ENCODE peak calls at places on chromosomes 5 and 9, in eight cellular contexts. K is HEK293T, Z is H4, R is caudate nucleus, W is A549, I is mucosa of gallbladder, S is NCI-H1417, T is fibroblast of mammary gland. X is an unnamed sample.

GRCh38 chr5:126780165-126780827 is 3.4 kb downstream of the LMNB1 start:
- DNase-seq in K (peak; percentile 48), Z (peak; percentile 68), R (no peak), W (peak; percentile 73), I (peak; percentile 52), S (peak; percentile 1), T (peak; percentile 83), X (peak; percentile 80)

GRCh38 chr9:37036237-37037136 is 2.4 kb upstream of the PAX5 start:
- DNase-seq in K (no peak), Z (no peak), R (no peak), W (no peak), I (no peak), S (peak; percentile 74), T (no peak), X (peak; percentile 44)

GRCh38 chr5:167814828-167815227 is 476.6 kb upstream of the WWC1 start:
- DNase-seq in K (no peak), Z (peak; percentile 93), R (no peak), W (no peak), I (no peak), S (no peak), T (peak; percentile 97), X (peak; percentile 84)

GRCh38 chr5:148952097-148952828 is 110.6 kb downstream of the SH3TC2 start:
- DNase-seq in K (no peak), Z (no peak), R (no peak), W (no peak), I (no peak), S (no peak), T (no peak), X (no peak)

GRCh38 chr5:65262094-65262493 is 219.6 kb downstream of the ADAMTS6 start:
- DNase-seq in K (peak; percentile 8), Z (no peak), R (no peak), W (no peak), I (no peak), S (no peak), T (no peak), X (peak; percentile 7)

GRCh38 chr9:129620669-129621295 is at the start of gene C9orf50:
- DNase-seq in K (no peak), Z (no peak), R (no peak), W (no peak), I (no peak), S (peak; percentile 65), T (no peak), X (no peak)

GRCh38 chr5:78747703-78748359 is 99.3 kb upstream of the LHFPL2 start:
- DNase-seq in K (no peak), Z (peak; percentile 57), R (no peak), W (no peak), I (no peak), S (no peak), T (peak; percentile 73), X (peak; percentile 43)

GRCh38 chr9:124381073-124381945 is 33.9 kb downstream of the PSMB7 start:
- DNase-seq in K (no peak), Z (no peak), R (no peak), W (no peak), I (no peak), S (no peak), T (peak; percentile 65), X (peak; percentile 58)

GRCh38 chr5:2013301-2014057 is 130.8 kb upstream of the IRX4 start:
- DNase-seq in K (no peak), Z (no peak), R (no peak), W (no peak), I (no peak), S (no peak), T (no peak), X (no peak)

GRCh38 chr9:1231998-1232919 is 182.1 kb downstream of the DMRT2 start:
- DNase-seq in K (no peak), Z (peak; percentile 78), R (no peak), W (peak; percentile 6), I (peak; percentile 79), S (no peak), T (peak; percentile 88), X (peak; percentile 54)

GRCh38 chr5:149605998-149606721 is 24.9 kb downstream of the ARHGEF37 start:
- DNase-seq in K (no peak), Z (peak; percentile 70), R (no peak), W (peak; percentile 95), I (peak; percentile 69), S (no peak), T (peak; percentile 90), X (peak; percentile 99)

GRCh38 chr5:118220491-118220890 is 767.9 kb downstream of the DTWD2 start:
- DNase-seq in K (no peak), Z (no peak), R (no peak), W (no peak), I (no peak), S (no peak), T (peak; percentile 50), X (no peak)

GRCh38 chr9:92564982-92565381 is 29.2 kb upstream of the ECM2 start:
- DNase-seq in K (no peak), Z (no peak), R (no peak), W (no peak), I (no peak), S (no peak), T (peak; percentile 64), X (no peak)

GRCh38 chr9:88692837-88693236 is 157.9 kb downstream of the NXNL2 start:
- DNase-seq in K (no peak), Z (no peak), R (no peak), W (no peak), I (no peak), S (no peak), T (no peak), X (no peak)

GRCh38 chr9:76433851-76434250 is 25.1 kb upstream of the GCNT1 start:
- DNase-seq in K (no peak), Z (no peak), R (no peak), W (no peak), I (no peak), S (no peak), T (peak; percentile 76), X (peak; percentile 71)

GRCh38 chr5:10724799-10725507 is 36.1 kb downstream of the DAP start:
- DNase-seq in K (no peak), Z (peak; percentile 86), R (no peak), W (peak; percentile 84), I (peak; percentile 26), S (no peak), T (peak; percentile 92), X (peak; percentile 93)

GRCh38 chr5:175689147-175689991 is 31.5 kb downstream of the HRH2 start:
- DNase-seq in K (no peak), Z (no peak), R (no peak), W (no peak), I (no peak), S (no peak), T (peak; percentile 28), X (no peak)

GRCh38 chr5:17415282-17415681 is 82.7 kb upstream of the TAF11L2 start:
- DNase-seq in K (no peak), Z (no peak), R (no peak), W (no peak), I (no peak), S (no peak), T (no peak), X (no peak)

GRCh38 chr9:6243746-6244145 is 28.1 kb downstream of the IL33 start:
- DNase-seq in K (no peak), Z (peak; percentile 5), R (no peak), W (no peak), I (no peak), S (no peak), T (peak; percentile 78), X (peak; percentile 33)

GRCh38 chr9:133733421-133734250 is 4.5 kb downstream of the SARDH start:
- DNase-seq in K (no peak), Z (no peak), R (no peak), W (no peak), I (no peak), S (no peak), T (no peak), X (no peak)

GRCh38 chr5:83058718-83059117 is 18.5 kb downstream of the TMEM167A start:
- DNase-seq in K (no peak), Z (no peak), R (no peak), W (no peak), I (no peak), S (no peak), T (no peak), X (no peak)

GRCh38 chr9:108316633-108317032 is 539.2 kb downstream of the ACTL7B start:
- DNase-seq in K (no peak), Z (no peak), R (no peak), W (no peak), I (no peak), S (no peak), T (peak; percentile 19), X (peak; percentile 12)

GRCh38 chr5:145587308-145588071 is 247.7 kb downstream of the PRELID2 start:
- DNase-seq in K (no peak), Z (peak; percentile 58), R (no peak), W (peak; percentile 45), I (no peak), S (no peak), T (peak; percentile 92), X (peak; percentile 90)

GRCh38 chr9:135086597-135087488 is 625 bp upstream of the OLFM1 start:
- DNase-seq in K (no peak), Z (no peak), R (no peak), W (no peak), I (no peak), S (no peak), T (no peak), X (no peak)

GRCh38 chr9:129346046-129346445 is 168.0 kb upstream of the IER5L start:
- DNase-seq in K (no peak), Z (no peak), R (no peak), W (no peak), I (no peak), S (no peak), T (no peak), X (no peak)

GRCh38 chr9:79431019-79431679 is 140.6 kb upstream of the TLE4 start:
- DNase-seq in K (no peak), Z (no peak), R (no peak), W (no peak), I (no peak), S (no peak), T (no peak), X (peak; percentile 28)

GRCh38 chr5:159286420-159287035 is 23.4 kb downstream of the UBLCP1 start:
- DNase-seq in K (peak; percentile 23), Z (peak; percentile 20), R (no peak), W (no peak), I (no peak), S (peak; percentile 2), T (peak; percentile 56), X (peak; percentile 53)